ENCODE peak calls at places on chromosomes 11 and 22, in four cellular contexts. U is A549, F is HL-60, C is AG09309. K is an unnamed sample.

GRCh38 chr11:11383995-11384394 is 30.9 kb upstream of the CSNK2A3 start:
- DNase-seq in C (no peak), F (no peak), U (no peak), K (no peak)

GRCh38 chr11:66542362-66542761 is 3.5 kb downstream of the ZDHHC24 start:
- DNase-seq in U (no peak), F (no peak), C (no peak), K (peak; percentile 20)

GRCh38 chr11:62999649-63000048 is 14.9 kb upstream of the SLC22A6 start:
- DNase-seq in U (no peak), C (no peak), F (no peak), K (no peak)

GRCh38 chr11:2580444-2581050 is 119.2 kb downstream of the KCNQ1OT1 start:
- DNase-seq in U (no peak), C (no peak), F (no peak), K (no peak)

GRCh38 chr22:35888181-35888870 is 140.3 kb downstream of the RBFOX2 start:
- DNase-seq in C (no peak), U (no peak), F (no peak), K (no peak)

GRCh38 chr11:72718101-72718501 is 34.1 kb downstream of the ARAP1 start:
- DNase-seq in F (no peak), C (no peak), U (no peak), K (no peak)

GRCh38 chr11:108817971-108818370 is 153.1 kb downstream of the DDX10 start:
- DNase-seq in U (no peak), F (no peak), C (no peak), K (no peak)

GRCh38 chr11:74434528-74434927 is 32.8 kb downstream of the KCNE3 start:
- DNase-seq in F (no peak), C (no peak), U (no peak), K (no peak)

GRCh38 chr11:107018274-107018901 is at the start of gene GUCY1A2:
- DNase-seq in C (no peak), F (no peak), U (no peak), K (no peak)

GRCh38 chr11:18080451-18080850 is 25.4 kb downstream of the SAAL1 start:
- DNase-seq in U (no peak), C (no peak), F (no peak), K (no peak)

GRCh38 chr11:3849297-3849874 is 6.1 kb upstream of the STIM1 start:
- DNase-seq in F (no peak), C (no peak), U (peak; percentile 51), K (peak; percentile 68)

GRCh38 chr11:94734563-94735275 is 33.4 kb upstream of the AMOTL1 start:
- DNase-seq in U (no peak), C (no peak), F (no peak), K (no peak)

GRCh38 chr11:13316528-13316961 is 39.0 kb downstream of the BMAL1 start:
- DNase-seq in C (no peak), F (no peak), U (no peak), K (peak; percentile 72)

GRCh38 chr11:65277878-65278277 is 16.1 kb downstream of the POLA2 start:
- DNase-seq in F (no peak), U (no peak), C (no peak), K (no peak)

GRCh38 chr11:96228911-96229310 is 114.1 kb downstream of the MAML2 start:
- DNase-seq in U (no peak), C (no peak), F (no peak), K (peak; percentile 76)

GRCh38 chr11:103051986-103052385 is 40.0 kb downstream of the DCUN1D5 start:
- DNase-seq in F (no peak), C (no peak), U (no peak), K (no peak)

GRCh38 chr11:16984229-16984628 is 30.0 kb downstream of the PLEKHA7 start:
- DNase-seq in F (no peak), C (no peak), U (no peak), K (no peak)

GRCh38 chr11:9459573-9460321 is 1.1 kb upstream of the ZNF143 start:
- DNase-seq in U (peak; percentile 16), F (no peak), C (peak; percentile 14), K (peak; percentile 69)

GRCh38 chr11:12785901-12786300 is 111.7 kb downstream of the TEAD1 start:
- DNase-seq in C (no peak), U (no peak), F (no peak), K (no peak)

GRCh38 chr11:64743591-64744543 is at the start of gene RASGRP2:
- DNase-seq in U (peak; percentile 75), F (peak; percentile 86), C (no peak), K (peak; percentile 32)

GRCh38 chr11:38460901-38461300 is 1862.9 kb upstream of the RAG2 start:
- DNase-seq in U (no peak), F (no peak), C (no peak), K (peak; percentile 91)

GRCh38 chr11:27447288-27447914 is 25.2 kb downstream of the LGR4 start:
- DNase-seq in F (no peak), U (no peak), C (no peak), K (peak; percentile 61)

GRCh38 chr22:44164031-44164430 is 16.7 kb upstream of the PARVG start:
- DNase-seq in F (no peak), U (no peak), C (no peak), K (no peak)

GRCh38 chr11:2300290-2300935 is 1.3 kb downstream of the C11orf21 start:
- DNase-seq in F (no peak), C (no peak), U (no peak), K (no peak)

GRCh38 chr22:36366291-36366708 is 21.5 kb downstream of the MYH9 start:
- DNase-seq in U (no peak), C (no peak), F (no peak), K (no peak)

GRCh38 chr22:49362393-49362792 is 465.3 kb downstream of the BRD1 start:
- DNase-seq in F (no peak), U (no peak), C (no peak), K (no peak)

GRCh38 chr11:69084371-69084770 is 35.6 kb downstream of the TPCN2 start:
- DNase-seq in C (no peak), U (no peak), F (no peak), K (no peak)

GRCh38 chr22:49768961-49769690 is 58.5 kb downstream of the BRD1 start:
- DNase-seq in C (no peak), U (no peak), F (no peak), K (peak; percentile 61)

GRCh38 chr11:299951-300735 is 817 bp upstream of the IFITM5 start:
- DNase-seq in F (no peak), U (no peak), C (no peak), K (no peak)

GRCh38 chr11:96084610-96085348 is 160.9 kb upstream of the MTMR2 start:
- DNase-seq in C (no peak), F (no peak), U (no peak), K (no peak)

DNA sequence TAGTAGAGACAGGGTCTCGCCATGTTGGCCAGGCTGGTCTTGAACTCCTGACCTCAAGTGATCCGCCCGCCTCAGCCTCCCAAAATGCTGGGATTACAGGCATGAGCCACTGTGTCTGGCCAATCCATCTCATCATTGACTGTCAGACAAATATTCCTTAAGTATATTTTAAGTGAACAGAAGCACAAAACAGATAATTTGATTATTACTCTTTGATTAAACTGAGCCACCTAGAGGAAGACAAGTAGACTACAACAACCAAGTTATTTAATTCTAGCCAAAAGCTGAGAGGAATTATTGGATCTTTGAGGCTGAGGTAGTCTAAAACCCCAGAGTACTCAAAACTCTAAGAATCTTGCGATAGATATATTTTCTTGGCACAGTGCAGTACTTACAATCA is 1.2 kb downstream of the ACRV1 start:
- DNase-seq in C (no peak), U (no peak), F (no peak), K (no peak)
- TF ChIP-seq CTCF in C (peak; percentile 13), U (peak; percentile 20), F (no peak), K (peak; percentile 29)

GRCh38 chr11:47989779-47990178 is 9.4 kb downstream of the PTPRJ start:
- DNase-seq in C (no peak), F (no peak), U (no peak), K (no peak)

GRCh38 chr11:47994417-47994816 is 14.1 kb downstream of the PTPRJ start:
- DNase-seq in C (no peak), F (no peak), U (no peak), K (no peak)

GRCh38 chr11:47992959-47993820 is 12.8 kb downstream of the PTPRJ start:
- DNase-seq in F (no peak), U (peak; percentile 72), C (no peak), K (peak; percentile 71)

GRCh38 chr11:47991894-47992293 is 11.5 kb downstream of the PTPRJ start:
- DNase-seq in C (no peak), F (no peak), U (no peak), K (no peak)

DNA sequence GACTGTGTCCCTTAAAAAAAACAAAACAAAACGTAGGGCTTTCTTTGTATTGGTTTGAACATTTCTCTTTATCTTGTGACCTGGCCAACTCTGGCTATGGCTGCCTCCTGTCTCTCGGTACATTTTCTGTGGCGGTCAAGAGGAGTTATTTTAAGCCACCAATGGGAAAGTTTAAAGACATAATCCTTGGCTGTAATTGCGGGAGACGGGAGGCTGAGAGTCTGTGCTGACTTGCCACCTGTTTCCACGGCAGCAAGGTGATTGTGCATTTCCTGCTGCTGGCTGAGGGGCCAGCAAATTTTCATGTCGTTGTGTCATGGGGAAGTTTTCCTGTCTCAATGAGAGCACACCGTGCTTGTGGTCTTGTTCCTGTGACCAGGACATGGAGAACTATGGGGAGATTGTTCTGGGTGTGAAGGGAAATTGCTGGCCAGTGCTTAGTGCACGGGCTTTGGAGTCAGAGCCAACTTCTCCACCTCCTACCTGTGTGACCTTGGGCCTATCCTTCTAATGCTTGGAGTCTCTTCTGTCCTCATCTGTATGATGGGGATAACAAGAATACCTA is 11.0 kb downstream of the PTPRJ start:
- DNase-seq in F (no peak), C (no peak), U (no peak), K (no peak)
- H3K4me3 ChIP-seq in F (no peak overlapping the region), C (no peak overlapping the region), U (peak overlapping the region; percentile 29), K (no peak overlapping the region)

GRCh38 chr22:18987765-18988164 is 51.7 kb upstream of the PRODH start:
- DNase-seq in U (peak; percentile 24), C (no peak), F (no peak), K (no peak)
- TF ChIP-seq CTCF in U (peak; percentile 12), C (peak; percentile 54), F (peak; percentile 5), K (peak; percentile 33)

DNA sequence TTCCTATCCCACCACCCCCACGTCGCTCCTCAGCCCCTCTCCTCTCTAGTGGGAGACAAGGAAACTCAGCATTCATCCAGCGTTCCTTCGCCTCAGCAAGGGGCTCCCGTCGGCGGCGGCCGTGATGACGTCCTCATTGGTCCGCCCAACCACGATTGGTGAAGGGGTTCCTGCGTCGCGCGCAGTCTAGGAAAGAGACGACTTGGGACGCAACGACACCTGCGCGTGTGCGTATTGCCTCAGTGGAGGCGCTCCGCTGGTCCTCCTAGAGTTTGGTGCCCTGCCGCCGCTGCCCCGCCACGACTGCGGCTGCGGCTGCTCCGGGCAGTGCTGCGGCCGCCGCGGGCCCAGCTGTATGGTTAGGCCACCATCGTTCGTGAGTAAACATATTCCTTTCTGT is 56.6 kb downstream of the CCDC81 start:
- DNase-seq in F (no peak), U (no peak), C (no peak), K (no peak)
- H3K4me3 ChIP-seq in F (no peak overlapping the region), U (no peak overlapping the region), C (no peak overlapping the region), K (no peak overlapping the region)

K was measured in fibroblast of pulmonary artery.